ENCODE peak calls at places on chromosome 22, in six cellular contexts. V, I, J, B, W and P are unnamed samples.

GRCh38 chr22:41762980-41763779 is 37.3 kb upstream of the CCDC134 start:
- DNase-seq in V (no peak), W (peak), I (no peak), B (peak), J (peak), P (no peak)

GRCh38 chr22:44753189-44754042 is 1.0 kb downstream of the ARHGAP8 start:
- DNase-seq in J (no peak), W (no peak), B (peak), V (no peak), I (no peak), P (no peak)

GRCh38 chr22:40534379-40535188 is 101.9 kb downstream of the MRTFA start:
- DNase-seq in J (no peak), B (peak), V (no peak), I (no peak), W (peak), P (no peak)

GRCh38 chr22:46024136-46024840 is 47.3 kb upstream of the WNT7B start:
- DNase-seq in W (no peak), V (no peak), I (no peak), J (no peak), B (no peak), P (no peak)

GRCh38 chr22:49186756-49187155 is 640.9 kb downstream of the BRD1 start:
- DNase-seq in V (no peak), I (peak), J (no peak), B (no peak), W (no peak), P (no peak)

GRCh38 chr22:42901790-42902508 is 44.9 kb upstream of the ARFGAP3 start:
- DNase-seq in J (no peak), V (no peak), B (peak), I (peak), W (peak), P (peak)

GRCh38 chr22:44358723-44359440 is 46.1 kb upstream of the SHISAL1 start:
- DNase-seq in W (no peak), V (no peak), J (no peak), B (no peak), I (peak), P (peak)

GRCh38 chr22:17922925-17923898 is 101.1 kb downstream of the MICAL3 start:
- DNase-seq in V (no peak), W (peak), I (no peak), J (no peak), B (peak), P (no peak)

GRCh38 chr22:41668971-41669911 is 19.4 kb downstream of the SNU13 start:
- DNase-seq in W (peak), I (no peak), B (no peak), V (peak), J (no peak), P (no peak)

GRCh38 chr22:48874956-48875355 is 952.7 kb downstream of the BRD1 start:
- DNase-seq in W (no peak), J (no peak), B (no peak), I (no peak), V (no peak), P (peak)

GRCh38 chr22:44616461-44616860 is 85.5 kb upstream of the PRR5 start:
- DNase-seq in B (no peak), J (no peak), W (no peak), I (no peak), V (no peak), P (no peak)

GRCh38 chr22:42969348-42969975 is 45.5 kb downstream of the PACSIN2 start:
- DNase-seq in I (no peak), V (no peak), B (no peak), J (no peak), W (peak), P (no peak)

GRCh38 chr22:31295831-31296230 is 3.5 kb upstream of the PIK3IP1 start:
- DNase-seq in W (peak), V (no peak), B (peak), J (no peak), I (no peak), P (no peak)

GRCh38 chr22:49281467-49282340 is 546.0 kb downstream of the BRD1 start:
- DNase-seq in V (no peak), W (no peak), J (no peak), I (no peak), B (no peak), P (no peak)

GRCh38 chr22:46107089-46107664 is 43.1 kb upstream of the PPARA start:
- DNase-seq in B (peak), V (no peak), W (no peak), I (peak), J (no peak), P (peak)

GRCh38 chr22:42655693-42656092 is 6.5 kb upstream of the CYB5R3 start:
- DNase-seq in W (no peak), V (no peak), B (peak), J (no peak), I (no peak), P (peak)

GRCh38 chr22:46064236-46064965 is 85.9 kb upstream of the PPARA start:
- DNase-seq in I (peak), V (no peak), B (peak), J (no peak), W (no peak), P (no peak)

GRCh38 chr22:45968751-45969413 is 8.1 kb downstream of the WNT7B start:
- DNase-seq in W (peak), B (no peak), J (no peak), V (no peak), I (no peak), P (no peak)

GRCh38 chr22:20751185-20751851 is 22.6 kb upstream of the SERPIND1 start:
- DNase-seq in B (no peak), V (no peak), J (no peak), I (no peak), W (no peak), P (peak)

GRCh38 chr22:49930596-49931412 is 12.4 kb downstream of the CRELD2 start:
- DNase-seq in B (peak), V (peak), J (peak), W (peak), I (peak), P (peak)

GRCh38 chr22:24134090-24134846 is 47.0 kb upstream of the SUSD2 start:
- DNase-seq in I (no peak), J (peak), B (peak), V (no peak), W (no peak), P (no peak)

GRCh38 chr22:39299829-39300178 is 19.6 kb downstream of the RPL3 start:
- DNase-seq in V (no peak), J (no peak), W (peak), B (peak), I (no peak), P (no peak)

GRCh38 chr22:41831383-41831782 is 1.5 kb upstream of the SREBF2 start:
- DNase-seq in B (peak), J (no peak), I (no peak), V (no peak), W (peak), P (no peak)

GRCh38 chr22:35044607-35045390 is 21.2 kb upstream of the ISX start:
- DNase-seq in V (no peak), B (no peak), I (no peak), J (no peak), W (no peak), P (no peak)